ENCODE peak calls at places on chromosomes 11 and 22, in nine cellular contexts. U is non-pigmented ciliary epithelial cell; O is RPMI7951; L is NCI-H1436 treated with DMSO at 0.1 percent for 48 hours; N is stimulated activated CD4-positive, alpha-beta T cell treated with anti-CD3 and anti-CD28 coated beads, TNF-alpha, amount 100 ng/mL, for 24 hours; W is activated naive CD8-positive, alpha-beta T cell treated with anti-CD3 and anti-CD28 coated beads, Interleukin-2, amount 10 ng/mL, durations not matched to agents 7 days and 5 days; C is posterior vena cava; S is T47D; E is CD8-positive, alpha-beta T cell. H is an unnamed sample.

GRCh38 chr11:7511405-7511804 is 2.4 kb upstream of the PPFIBP2 start:
- DNase-seq in U (no peak), N (no peak), O (no peak), C (no peak), W (no peak), E (no peak), L (no peak), S (no peak), H (no peak)

GRCh38 chr11:66693356-66694055 is 15.8 kb upstream of the RBM4B start:
- DNase-seq in W (no peak), O (no peak), U (no peak), N (no peak), L (no peak), E (no peak), C (peak), S (no peak), H (no peak)

GRCh38 chr11:79617561-79617960 is 176.7 kb upstream of the TENM4 start:
- DNase-seq in C (no peak), L (no peak), U (no peak), W (no peak), N (no peak), E (no peak), O (no peak), S (no peak), H (peak)

GRCh38 chr22:27489265-27489675 is 312.3 kb downstream of the MN1 start:
- DNase-seq in E (no peak), W (no peak), L (no peak), N (no peak), S (no peak), C (peak), O (no peak), U (no peak), H (peak)

GRCh38 chr11:7593476-7593875 is 79.7 kb downstream of the PPFIBP2 start:
- DNase-seq in C (no peak), L (no peak), N (no peak), O (no peak), S (no peak), E (no peak), W (no peak), U (no peak), H (no peak)

GRCh38 chr22:19291218-19291579 is 320 bp downstream of the CLTCL1 start:
- DNase-seq in U (no peak), N (peak), W (no peak), E (peak), S (no peak), L (no peak), C (peak), O (peak), H (peak)

GRCh38 chr11:62012451-62013265 is 45.2 kb upstream of the FTH1 start:
- DNase-seq in C (no peak), O (peak), U (no peak), E (no peak), S (no peak), W (no peak), N (no peak), L (no peak), H (peak)

GRCh38 chr22:42992092-42992491 is 22.9 kb downstream of the PACSIN2 start:
- DNase-seq in S (no peak), L (no peak), W (no peak), N (no peak), E (no peak), U (no peak), C (no peak), O (no peak), H (no peak)

GRCh38 chr11:64007629-64008282 is 21.5 kb downstream of the OTUB1 start:
- DNase-seq in S (peak), U (no peak), E (no peak), C (peak), O (peak), L (no peak), N (no peak), W (no peak), H (no peak)

GRCh38 chr22:30212363-30212995 is 34.1 kb downstream of the LIF start:
- DNase-seq in L (no peak), O (peak), C (peak), E (no peak), S (no peak), N (no peak), U (peak), W (no peak), H (peak)

GRCh38 chr11:9853929-9854557 is 190.2 kb downstream of the SWAP70 start:
- DNase-seq in C (no peak), W (no peak), E (no peak), N (no peak), S (no peak), U (no peak), O (no peak), L (no peak), H (no peak)

GRCh38 chr11:95593101-95593500 is 196.5 kb downstream of the FAM76B start:
- DNase-seq in O (no peak), W (no peak), L (no peak), C (no peak), U (no peak), E (no peak), S (no peak), N (no peak), H (no peak)

GRCh38 chr22:27639180-27640086 is 162.1 kb downstream of the MN1 start:
- DNase-seq in L (no peak), N (no peak), E (no peak), O (peak), S (no peak), U (no peak), W (no peak), C (peak), H (no peak)

GRCh38 chr11:80255021-80255420 is 814.2 kb upstream of the TENM4 start:
- DNase-seq in N (no peak), S (no peak), W (no peak), C (no peak), E (no peak), U (no peak), L (no peak), O (no peak), H (no peak)

GRCh38 chr11:129846508-129847335 is 31.1 kb downstream of the TMEM45B start:
- DNase-seq in E (no peak), L (no peak), O (peak), C (no peak), U (peak), N (no peak), W (no peak), S (peak), H (peak)

GRCh38 chr11:57474017-57474750 is 13.9 kb downstream of the RTN4RL2 start:
- DNase-seq in S (no peak), C (no peak), N (peak), W (peak), E (no peak), O (no peak), L (no peak), U (no peak), H (no peak)